ENCODE peak calls at places on chromosomes 6 and 20, in nine cellular contexts. V is NCI-H2171 treated with DMSO at 0.1 percent for 48 hours, W is ecto neural progenitor cell, N is RPMI7951, A is H1, P is T-helper 2 cell, S is stromal cell of bone marrow, Z is SW480, K is T-helper 1 cell. D is an unnamed sample.
A peak's percentile ranks its signal among the peaks of the same experiment; 100 is the strongest.

GRCh38 chr6:87697581-87698552 is 4.2 kb downstream of the AKIRIN2 start:
- DNase-seq in V (peak; percentile 69), W (no peak), N (peak; percentile 68), A (no peak), P (no peak), S (peak; percentile 66), Z (no peak), K (no peak), D (no peak)

GRCh38 chr6:156735751-156736150 is 41.4 kb upstream of the ARID1B start:
- DNase-seq in V (no peak), W (no peak), N (no peak), A (no peak), P (no peak), S (no peak), Z (no peak), K (no peak), D (no peak)

GRCh38 chr6:131949615-131949908 is 1.6 kb downstream of the CCN2 start:
- DNase-seq in V (no peak), W (no peak), N (peak; percentile 94), A (no peak), P (no peak), S (peak; percentile 87), Z (no peak), K (no peak), D (no peak)

GRCh38 chr20:32761831-32762753 is at the start of gene DNMT3B:
- DNase-seq in V (peak; percentile 65), W (peak; percentile 97), N (peak; percentile 87), A (peak; percentile 82), P (peak; percentile 54), S (no peak), Z (peak; percentile 86), K (peak; percentile 59), D (peak; percentile 91)

GRCh38 chr6:169618526-169619490 is 83.0 kb downstream of the WDR27 start:
- DNase-seq in V (peak; percentile 7), W (no peak), N (peak; percentile 70), A (no peak), P (no peak), S (peak; percentile 93), Z (no peak), K (no peak), D (no peak)

GRCh38 chr6:122752990-122753687 is 26.4 kb upstream of the FABP7 start:
- DNase-seq in V (peak; percentile 45), W (no peak), N (no peak), A (no peak), P (no peak), S (no peak), Z (no peak), K (no peak), D (no peak)

GRCh38 chr6:160005211-160005610 is 36.3 kb downstream of the IGF2R start:
- DNase-seq in V (no peak), W (no peak), N (no peak), A (no peak), P (no peak), S (no peak), Z (no peak), K (no peak), D (no peak)

GRCh38 chr6:90212274-90212673 is 84.4 kb downstream of the BACH2 start:
- DNase-seq in V (peak; percentile 12), W (no peak), N (no peak), A (no peak), P (no peak), S (no peak), Z (no peak), K (peak; percentile 23), D (no peak)

GRCh38 chr6:90256698-90257485 is 39.8 kb downstream of the BACH2 start:
- DNase-seq in V (no peak), W (no peak), N (peak; percentile 73), A (no peak), P (peak; percentile 66), S (peak; percentile 65), Z (no peak), K (no peak), D (no peak)

GRCh38 chr6:34656378-34657036 is 40.1 kb downstream of the ILRUN start:
- DNase-seq in V (no peak), W (no peak), N (peak; percentile 61), A (no peak), P (no peak), S (no peak), Z (peak; percentile 37), K (no peak), D (no peak)

GRCh38 chr6:138291849-138292181 is 73.5 kb upstream of the PBOV1 start:
- DNase-seq in V (no peak), W (no peak), N (no peak), A (no peak), P (no peak), S (no peak), Z (no peak), K (no peak), D (no peak)

GRCh38 chr6:140504776-140505175 is 1130.3 kb upstream of the CITED2 start:
- DNase-seq in V (no peak), W (no peak), N (no peak), A (no peak), P (no peak), S (no peak), Z (no peak), K (no peak), D (no peak)

GRCh38 chr6:2630362-2630761 is 120.4 kb downstream of the MYLK4 start:
- DNase-seq in V (no peak), W (no peak), N (peak; percentile 95), A (no peak), P (no peak), S (peak; percentile 98), Z (peak; percentile 49), K (no peak), D (no peak)

GRCh38 chr6:170367241-170367640 is 60.7 kb downstream of the FAM120B start:
- DNase-seq in V (no peak), W (no peak), N (no peak), A (no peak), P (no peak), S (no peak), Z (no peak), K (no peak), D (no peak)

GRCh38 chr20:11429889-11430580 is 487.7 kb upstream of the BTBD3 start:
- DNase-seq in V (no peak), W (no peak), N (no peak), A (no peak), P (no peak), S (no peak), Z (no peak), K (no peak), D (no peak)

GRCh38 chr6:143842468-143842901 is 653 bp upstream of the LTV1 start:
- DNase-seq in V (no peak), W (no peak), N (no peak), A (no peak), P (no peak), S (peak; percentile 38), Z (peak; percentile 31), K (no peak), D (no peak)

GRCh38 chr6:159693894-159694545 is 979 bp upstream of the SOD2 start:
- DNase-seq in V (no peak), W (peak; percentile 23), N (no peak), A (no peak), P (peak; percentile 51), S (no peak), Z (peak; percentile 39), K (peak; percentile 31), D (no peak)

GRCh38 chr6:41503841-41504525 is 42.2 kb upstream of the FOXP4 start:
- DNase-seq in V (no peak), W (peak; percentile 74), N (peak; percentile 44), A (no peak), P (no peak), S (no peak), Z (no peak), K (no peak), D (no peak)

GRCh38 chr20:24673678-24674570 is 204.5 kb downstream of the SYNDIG1 start:
- DNase-seq in V (no peak), W (no peak), N (peak; percentile 81), A (no peak), P (no peak), S (no peak), Z (no peak), K (no peak), D (no peak)

GRCh38 chr6:28725890-28726348 is 197.9 kb downstream of the TRIM27 start:
- DNase-seq in V (peak; percentile 16), W (no peak), N (no peak), A (peak; percentile 62), P (no peak), S (no peak), Z (no peak), K (no peak), D (no peak)

GRCh38 chr6:158038291-158039177 is 56.9 kb downstream of the SYNJ2 start:
- DNase-seq in V (peak; percentile 44), W (no peak), N (no peak), A (no peak), P (no peak), S (no peak), Z (no peak), K (no peak), D (no peak)

GRCh38 chr6:5116243-5116991 is 31.3 kb downstream of the PPP1R3G start:
- DNase-seq in V (no peak), W (no peak), N (no peak), A (no peak), P (no peak), S (no peak), Z (no peak), K (no peak), D (no peak)

GRCh38 chr6:167893416-167893815 is 66.7 kb downstream of the AFDN start:
- DNase-seq in V (no peak), W (no peak), N (peak; percentile 47), A (peak; percentile 23), P (no peak), S (peak; percentile 21), Z (peak; percentile 35), K (no peak), D (no peak)

GRCh38 chr6:160431791-160432404 is 83.7 kb downstream of the SLC22A3 start:
- DNase-seq in V (no peak), W (no peak), N (no peak), A (no peak), P (no peak), S (no peak), Z (no peak), K (no peak), D (no peak)

GRCh38 chr6:170372380-170373325 is 66.1 kb downstream of the FAM120B start:
- DNase-seq in V (no peak), W (no peak), N (no peak), A (no peak), P (no peak), S (no peak), Z (no peak), K (no peak), D (no peak)

GRCh38 chr6:158610319-158610968 is 34.1 kb downstream of the DYNLT1 start:
- DNase-seq in V (no peak), W (no peak), N (no peak), A (no peak), P (no peak), S (no peak), Z (no peak), K (no peak), D (no peak)

GRCh38 chr6:9795880-9796279 is 619.0 kb downstream of the TFAP2A start:
- DNase-seq in V (no peak), W (no peak), N (no peak), A (no peak), P (no peak), S (no peak), Z (no peak), K (no peak), D (no peak)

GRCh38 chr6:63805808-63806572 is 170.4 kb downstream of the PHF3 start:
- DNase-seq in V (no peak), W (no peak), N (peak; percentile 61), A (no peak), P (no peak), S (peak; percentile 61), Z (peak; percentile 72), K (no peak), D (no peak)

GRCh38 chr6:4270799-4271198 is 135.4 kb upstream of the ECI2 start:
- DNase-seq in V (peak; percentile 41), W (no peak), N (peak; percentile 20), A (no peak), P (no peak), S (no peak), Z (no peak), K (no peak), D (no peak)

GRCh38 chr6:27096834-27097511 is 150.5 kb upstream of the PRSS16 start:
- DNase-seq in V (peak; percentile 3), W (peak; percentile 55), N (peak; percentile 65), A (peak; percentile 34), P (peak; percentile 15), S (no peak), Z (no peak), K (no peak), D (no peak)

GRCh38 chr6:84763397-84764331 is 734 bp downstream of the TBX18 start:
- DNase-seq in V (no peak), W (peak; percentile 63), N (peak; percentile 87), A (no peak), P (no peak), S (peak; percentile 55), Z (peak; percentile 65), K (no peak), D (no peak)

D was measured in neuronal stem cell.